ENCODE peak calls at places on chromosomes 7 and 10, in eight cellular contexts. Z, P, X, S, G, Y, D and H are unnamed samples.

GRCh38 chr10:100072514-100072913 is 9.2 kb downstream of the CPN1 start:
- DNase-seq in Z (no peak), P (no peak), X (no peak), S (no peak), G (no peak), Y (no peak), D (no peak), H (no peak)

GRCh38 chr10:46223064-46223480 is 63.7 kb upstream of the ANTXRL start:
- DNase-seq in Z (no peak), P (no peak), X (no peak), S (no peak), G (peak; percentile 68), Y (no peak), D (no peak), H (no peak)

GRCh38 chr7:69341288-69341687 is 257.0 kb upstream of the AUTS2 start:
- DNase-seq in Z (no peak), P (no peak), X (no peak), S (no peak), G (no peak), Y (no peak), D (no peak), H (no peak)

GRCh38 chr7:89780291-89780690 is 374.0 kb upstream of the STEAP1 start:
- DNase-seq in Z (no peak), P (no peak), X (no peak), S (no peak), G (no peak), Y (no peak), D (no peak), H (no peak)

GRCh38 chr7:135938563-135938962 is 38.6 kb downstream of the MTPN start:
- DNase-seq in Z (no peak), P (no peak), X (no peak), S (no peak), G (no peak), Y (no peak), D (no peak), H (no peak)

GRCh38 chr10:35378547-35379210 is 42.4 kb downstream of the CCNY start:
- DNase-seq in Z (no peak), P (no peak), X (no peak), S (no peak), G (no peak), Y (no peak), D (no peak), H (no peak)

GRCh38 chr7:39987641-39988347 is 37.7 kb downstream of the CDK13 start:
- DNase-seq in Z (no peak), P (no peak), X (no peak), S (no peak), G (no peak), Y (no peak), D (no peak), H (no peak)

GRCh38 chr10:88922041-88922440 is 30.5 kb downstream of the ACTA2 start:
- DNase-seq in Z (no peak), P (no peak), X (no peak), S (no peak), G (no peak), Y (peak; percentile 49), D (no peak), H (no peak)

GRCh38 chr7:132103718-132104117 is 472.6 kb downstream of the PLXNA4 start:
- DNase-seq in Z (no peak), P (no peak), X (no peak), S (no peak), G (no peak), Y (no peak), D (peak; percentile 45), H (no peak)

GRCh38 chr7:90824386-90825307 is 228.5 kb downstream of the CDK14 start:
- DNase-seq in Z (no peak), P (no peak), X (no peak), S (no peak), G (no peak), Y (peak; percentile 84), D (no peak), H (no peak)

GRCh38 chr7:46478046-46478445 is 557.0 kb upstream of the IGFBP3 start:
- DNase-seq in Z (no peak), P (no peak), X (no peak), S (no peak), G (no peak), Y (peak; percentile 79), D (no peak), H (no peak)

GRCh38 chr7:118352854-118353453 is 128.4 kb downstream of the ANKRD7 start:
- DNase-seq in Z (peak; percentile 5), P (no peak), X (peak; percentile 41), S (no peak), G (peak; percentile 68), Y (peak; percentile 31), D (peak; percentile 33), H (no peak)

GRCh38 chr10:75239391-75239790 is 3.6 kb upstream of the COMTD1 start:
- DNase-seq in Z (no peak), P (no peak), X (no peak), S (no peak), G (no peak), Y (no peak), D (no peak), H (no peak)

GRCh38 chr10:52621635-52622079 is 150.9 kb downstream of the MBL2 start:
- DNase-seq in Z (no peak), P (no peak), X (peak; percentile 41), S (no peak), G (no peak), Y (peak; percentile 24), D (no peak), H (no peak)

GRCh38 chr10:72037811-72038210 is 50.5 kb downstream of the SPOCK2 start:
- DNase-seq in Z (no peak), P (no peak), X (no peak), S (no peak), G (no peak), Y (no peak), D (no peak), H (no peak)

GRCh38 chr7:114130860-114131259 is 212.1 kb upstream of the PPP1R3A start:
- DNase-seq in Z (no peak), P (no peak), X (no peak), S (no peak), G (no peak), Y (peak; percentile 8), D (no peak), H (no peak)

GRCh38 chr10:132133005-132133404 is 53.7 kb upstream of the DPYSL4 start:
- DNase-seq in Z (no peak), P (no peak), X (no peak), S (no peak), G (no peak), Y (no peak), D (no peak), H (no peak)

GRCh38 chr10:22334414-22335203 is 10.7 kb upstream of the SPAG6 start:
- DNase-seq in Z (no peak), P (peak; percentile 21), X (peak; percentile 51), S (peak; percentile 23), G (no peak), Y (no peak), D (peak; percentile 66), H (no peak)
- H3K27ac ChIP-seq in Z (no peak overlapping the region), P (no peak overlapping the region), X (no peak overlapping the region), S (no peak overlapping the region), G (no peak overlapping the region), Y (no peak overlapping the region), D (no peak overlapping the region), H (peak overlapping the region; percentile 23)

DNA sequence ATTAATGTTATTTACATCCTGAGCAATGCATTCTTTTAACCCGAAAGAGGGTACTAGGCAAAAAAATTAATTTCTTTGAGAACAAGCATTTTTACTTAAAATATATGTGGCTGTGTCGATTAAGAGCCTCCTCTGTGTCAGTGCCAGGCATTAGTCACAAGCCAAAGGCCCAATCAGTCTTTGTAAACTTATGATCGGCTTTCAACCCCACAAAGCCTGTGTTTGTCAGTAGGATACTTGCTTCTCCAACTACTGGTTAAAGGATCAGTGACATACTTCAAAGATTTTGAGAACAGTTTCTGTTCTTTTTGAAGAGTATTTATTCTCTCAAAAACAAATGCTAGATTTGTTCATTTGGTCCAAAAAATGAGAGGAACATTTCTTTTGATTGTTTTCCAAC is 159.3 kb downstream of the NRCAM start:
- DNase-seq in Z (no peak), P (no peak), X (no peak), S (no peak), G (peak; percentile 34), Y (no peak), D (no peak), H (no peak)
- H3K4me1 ChIP-seq in Z (peaks cover 4% of the 10 kb centered on the region), P (no peaks in the 10 kb centered on the region), X (no peaks in the 10 kb centered on the region), S (no peaks in the 10 kb centered on the region), G (peaks cover 8% of the 10 kb centered on the region), Y (no peaks in the 10 kb centered on the region), D (peaks cover 11% of the 10 kb centered on the region), H (peaks cover 4% of the 10 kb centered on the region)

DNA sequence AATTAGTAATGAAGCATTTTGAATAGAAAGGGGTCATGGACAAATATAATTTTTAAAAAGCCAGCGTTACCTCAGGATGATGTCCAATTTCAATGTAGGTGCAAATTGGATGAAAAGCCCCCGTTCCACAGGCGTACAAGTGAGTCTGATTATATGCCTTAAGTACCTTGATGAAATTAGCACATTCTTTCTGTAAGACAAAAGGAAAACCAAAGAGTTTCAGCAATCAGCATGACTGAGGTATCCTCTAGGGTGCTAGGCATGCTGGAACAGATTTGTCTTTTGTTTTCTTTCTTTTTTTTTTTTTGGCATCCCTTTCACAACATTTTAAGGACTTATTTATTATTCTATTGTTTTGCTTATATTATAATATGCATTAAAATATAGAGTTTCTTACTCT is 84.2 kb downstream of the SEMA3A start:
- DNase-seq in Z (no peak), P (no peak), X (no peak), S (no peak), G (no peak), Y (no peak), D (no peak), H (no peak)
- H3K27ac ChIP-seq in Z (no peak overlapping the region), P (no peak overlapping the region), X (no peak overlapping the region), S (no peak overlapping the region), G (no peak overlapping the region), Y (no peak overlapping the region), D (no peak overlapping the region), H (no peak overlapping the region)

GRCh38 chr7:134875867-134876266 is 96.4 kb downstream of the CALD1 start:
- DNase-seq in Z (no peak), P (no peak), X (no peak), S (no peak), G (no peak), Y (peak; percentile 73), D (no peak), H (no peak)

GRCh38 chr7:134870781-134871180 is 91.3 kb downstream of the CALD1 start:
- DNase-seq in Z (no peak), P (no peak), X (no peak), S (no peak), G (no peak), Y (no peak), D (no peak), H (no peak)

GRCh38 chr7:134873253-134873652 is 93.8 kb downstream of the CALD1 start:
- DNase-seq in Z (no peak), P (no peak), X (no peak), S (no peak), G (no peak), Y (peak; percentile 63), D (no peak), H (no peak)

GRCh38 chr7:134870156-134870555 is 90.7 kb downstream of the CALD1 start:
- DNase-seq in Z (no peak), P (no peak), X (no peak), S (no peak), G (no peak), Y (no peak), D (no peak), H (no peak)

DNA sequence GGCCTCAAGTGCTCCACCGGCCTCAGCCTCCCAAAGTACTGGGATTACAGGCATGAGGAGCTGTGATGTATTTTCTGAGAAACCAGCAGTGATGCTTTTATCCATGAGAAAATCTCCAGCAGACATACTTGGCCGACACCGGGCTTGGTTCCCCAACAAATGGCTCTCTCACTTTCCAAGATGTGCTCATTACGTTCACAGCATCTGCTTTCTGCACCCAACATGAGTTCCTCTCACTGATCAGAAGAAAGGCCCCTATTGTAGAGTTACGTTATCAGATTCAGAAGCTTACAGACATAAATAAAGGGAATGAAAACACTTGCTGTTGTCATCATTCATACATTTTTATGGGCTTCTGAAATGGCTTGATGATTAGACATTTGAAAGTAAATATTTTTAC is 95.0 kb downstream of the CALD1 start:
- DNase-seq in Z (no peak), P (no peak), X (no peak), S (no peak), G (no peak), Y (no peak), D (no peak), H (no peak)
- H3K4me1 ChIP-seq in Z (no peaks in the 10 kb centered on the region), P (peaks cover 44% of the 10 kb centered on the region), X (peaks cover under 1% of the 10 kb centered on the region), S (peaks cover 23% of the 10 kb centered on the region), G (no peaks in the 10 kb centered on the region), Y (peaks cover 8% of the 10 kb centered on the region), D (peaks cover 7% of the 10 kb centered on the region), H (peaks cover 25% of the 10 kb centered on the region)